ENCODE peak calls at places on chromosome 11, in six cellular contexts. One of them, this sample, is unnamed.

GRCh38 chr11:107859459-107860239 is 1.1 kb upstream of the SLC35F2 start:
- DNase-seq in lower leg skin: peak
- DNase-seq in HuH-7: no peak
- DNase-seq in activated gamma-delta T cell treated with Interleukin-2 at 50 U/mL for 16 hours: peak
- DNase-seq in LHCN-M2: no peak
- DNase-seq in activated CD4-positive, alpha-beta T cell treated with anti-CD3 and anti-CD28 coated beads, Interleukin-2, amount 50 U/mL, for 24 hours: no peak
- DNase-seq in this sample: peak

GRCh38 chr11:28756977-28757376 is 648.8 kb downstream of the METTL15 start:
- DNase-seq in lower leg skin: no peak
- DNase-seq in HuH-7: no peak
- DNase-seq in activated gamma-delta T cell treated with Interleukin-2 at 50 U/mL for 16 hours: no peak
- DNase-seq in LHCN-M2: peak
- DNase-seq in activated CD4-positive, alpha-beta T cell treated with anti-CD3 and anti-CD28 coated beads, Interleukin-2, amount 50 U/mL, for 24 hours: no peak
- DNase-seq in this sample: no peak

GRCh38 chr11:11514246-11514645 is 107.6 kb downstream of the GALNT18 start:
- DNase-seq in lower leg skin: no peak
- DNase-seq in HuH-7: no peak
- DNase-seq in activated gamma-delta T cell treated with Interleukin-2 at 50 U/mL for 16 hours: no peak
- DNase-seq in LHCN-M2: peak
- DNase-seq in activated CD4-positive, alpha-beta T cell treated with anti-CD3 and anti-CD28 coated beads, Interleukin-2, amount 50 U/mL, for 24 hours: no peak
- DNase-seq in this sample: no peak

GRCh38 chr11:112961751-112962747 is 829 bp downstream of the NCAM1 start:
- DNase-seq in lower leg skin: no peak
- DNase-seq in HuH-7: no peak
- DNase-seq in activated gamma-delta T cell treated with Interleukin-2 at 50 U/mL for 16 hours: no peak
- DNase-seq in LHCN-M2: peak
- DNase-seq in activated CD4-positive, alpha-beta T cell treated with anti-CD3 and anti-CD28 coated beads, Interleukin-2, amount 50 U/mL, for 24 hours: no peak
- DNase-seq in this sample: no peak

GRCh38 chr11:114085965-114086364 is 26.5 kb downstream of the ZBTB16 start:
- DNase-seq in lower leg skin: no peak
- DNase-seq in HuH-7: no peak
- DNase-seq in activated gamma-delta T cell treated with Interleukin-2 at 50 U/mL for 16 hours: no peak
- DNase-seq in LHCN-M2: no peak
- DNase-seq in activated CD4-positive, alpha-beta T cell treated with anti-CD3 and anti-CD28 coated beads, Interleukin-2, amount 50 U/mL, for 24 hours: no peak
- DNase-seq in this sample: no peak

GRCh38 chr11:115716577-115717214 is 212.5 kb upstream of the CADM1 start:
- DNase-seq in lower leg skin: no peak
- DNase-seq in HuH-7: no peak
- DNase-seq in activated gamma-delta T cell treated with Interleukin-2 at 50 U/mL for 16 hours: no peak
- DNase-seq in LHCN-M2: no peak
- DNase-seq in activated CD4-positive, alpha-beta T cell treated with anti-CD3 and anti-CD28 coated beads, Interleukin-2, amount 50 U/mL, for 24 hours: no peak
- DNase-seq in this sample: no peak

GRCh38 chr11:7964873-7965272 is 374 bp downstream of the NLRP10 start:
- DNase-seq in lower leg skin: no peak
- DNase-seq in HuH-7: no peak
- DNase-seq in activated gamma-delta T cell treated with Interleukin-2 at 50 U/mL for 16 hours: no peak
- DNase-seq in LHCN-M2: peak
- DNase-seq in activated CD4-positive, alpha-beta T cell treated with anti-CD3 and anti-CD28 coated beads, Interleukin-2, amount 50 U/mL, for 24 hours: no peak
- DNase-seq in this sample: no peak

GRCh38 chr11:111469200-111469599 is 43.0 kb downstream of the BTG4 start:
- DNase-seq in lower leg skin: no peak
- DNase-seq in HuH-7: no peak
- DNase-seq in activated gamma-delta T cell treated with Interleukin-2 at 50 U/mL for 16 hours: no peak
- DNase-seq in LHCN-M2: peak
- DNase-seq in activated CD4-positive, alpha-beta T cell treated with anti-CD3 and anti-CD28 coated beads, Interleukin-2, amount 50 U/mL, for 24 hours: no peak
- DNase-seq in this sample: no peak

GRCh38 chr11:128181984-128182383 is 405.4 kb downstream of the ETS1 start:
- DNase-seq in lower leg skin: no peak
- DNase-seq in HuH-7: no peak
- DNase-seq in activated gamma-delta T cell treated with Interleukin-2 at 50 U/mL for 16 hours: no peak
- DNase-seq in LHCN-M2: no peak
- DNase-seq in activated CD4-positive, alpha-beta T cell treated with anti-CD3 and anti-CD28 coated beads, Interleukin-2, amount 50 U/mL, for 24 hours: no peak
- DNase-seq in this sample: no peak

GRCh38 chr11:12106101-12106500 is 4.3 kb upstream of the MICAL2 start:
- DNase-seq in lower leg skin: no peak
- DNase-seq in HuH-7: no peak
- DNase-seq in activated gamma-delta T cell treated with Interleukin-2 at 50 U/mL for 16 hours: no peak
- DNase-seq in LHCN-M2: no peak
- DNase-seq in activated CD4-positive, alpha-beta T cell treated with anti-CD3 and anti-CD28 coated beads, Interleukin-2, amount 50 U/mL, for 24 hours: no peak
- DNase-seq in this sample: no peak

GRCh38 chr11:96162816-96163499 is 180.0 kb downstream of the MAML2 start:
- DNase-seq in lower leg skin: peak
- DNase-seq in HuH-7: no peak
- DNase-seq in activated gamma-delta T cell treated with Interleukin-2 at 50 U/mL for 16 hours: no peak
- DNase-seq in LHCN-M2: peak
- DNase-seq in activated CD4-positive, alpha-beta T cell treated with anti-CD3 and anti-CD28 coated beads, Interleukin-2, amount 50 U/mL, for 24 hours: no peak
- DNase-seq in this sample: no peak